ENCODE peak calls at places on chromosomes 4 and X, in nine cellular contexts. One of them, this sample, is unnamed.
A peak's percentile ranks its signal among the peaks of the same experiment; 100 is the strongest.

GRCh38 chrX:72498782-72499181 is 73.9 kb downstream of the HDAC8 start:
- DNase-seq in upper lobe of right lung: no peak
- DNase-seq in mammary epithelial cell: no peak
- DNase-seq in effector CD4-positive, alpha-beta T cell: no peak
- DNase-seq in HEK293T: no peak
- DNase-seq in iris pigment epithelial cell: peak; percentile 9
- DNase-seq in T follicular helper cell: no peak
- DNase-seq in heart right ventricle: no peak
- DNase-seq in activated T-helper 1 cell treated with anti-CD3 and anti-CD28 coated beads, Interleukin-2, amount 50 U/mL, for 16 hours: no peak
- DNase-seq in this sample: no peak

GRCh38 chrX:21708116-21708515 is 49.8 kb downstream of the SMPX start:
- DNase-seq in activated T-helper 1 cell treated with anti-CD3 and anti-CD28 coated beads, Interleukin-2, amount 50 U/mL, for 16 hours: no peak
- DNase-seq in effector CD4-positive, alpha-beta T cell: no peak
- DNase-seq in T follicular helper cell: no peak
- DNase-seq in upper lobe of right lung: no peak
- DNase-seq in mammary epithelial cell: no peak
- DNase-seq in iris pigment epithelial cell: no peak
- DNase-seq in HEK293T: no peak
- DNase-seq in heart right ventricle: no peak
- DNase-seq in this sample: no peak

GRCh38 chr4:33961751-33962150 is 2282.6 kb downstream of the ARAP2 start:
- DNase-seq in mammary epithelial cell: peak; percentile 6
- DNase-seq in effector CD4-positive, alpha-beta T cell: no peak
- DNase-seq in upper lobe of right lung: no peak
- DNase-seq in iris pigment epithelial cell: peak; percentile 39
- DNase-seq in heart right ventricle: no peak
- DNase-seq in activated T-helper 1 cell treated with anti-CD3 and anti-CD28 coated beads, Interleukin-2, amount 50 U/mL, for 16 hours: no peak
- DNase-seq in T follicular helper cell: no peak
- DNase-seq in HEK293T: no peak
- DNase-seq in this sample: no peak

GRCh38 chr4:30429813-30430466 is 290.2 kb upstream of the PCDH7 start:
- DNase-seq in heart right ventricle: no peak
- DNase-seq in HEK293T: no peak
- DNase-seq in upper lobe of right lung: no peak
- DNase-seq in mammary epithelial cell: peak; percentile 46
- DNase-seq in effector CD4-positive, alpha-beta T cell: no peak
- DNase-seq in T follicular helper cell: no peak
- DNase-seq in iris pigment epithelial cell: peak; percentile 74
- DNase-seq in activated T-helper 1 cell treated with anti-CD3 and anti-CD28 coated beads, Interleukin-2, amount 50 U/mL, for 16 hours: no peak
- DNase-seq in this sample: no peak

GRCh38 chr4:7000421-7001176 is 42.6 kb upstream of the TADA2B start:
- DNase-seq in T follicular helper cell: no peak
- DNase-seq in upper lobe of right lung: no peak
- DNase-seq in heart right ventricle: no peak
- DNase-seq in mammary epithelial cell: no peak
- DNase-seq in iris pigment epithelial cell: no peak
- DNase-seq in activated T-helper 1 cell treated with anti-CD3 and anti-CD28 coated beads, Interleukin-2, amount 50 U/mL, for 16 hours: no peak
- DNase-seq in HEK293T: no peak
- DNase-seq in effector CD4-positive, alpha-beta T cell: no peak
- DNase-seq in this sample: no peak

GRCh38 chr4:94721310-94721709 is 36.4 kb upstream of the BMPR1B start:
- DNase-seq in heart right ventricle: no peak
- DNase-seq in T follicular helper cell: no peak
- DNase-seq in iris pigment epithelial cell: no peak
- DNase-seq in upper lobe of right lung: no peak
- DNase-seq in HEK293T: no peak
- DNase-seq in mammary epithelial cell: no peak
- DNase-seq in effector CD4-positive, alpha-beta T cell: no peak
- DNase-seq in activated T-helper 1 cell treated with anti-CD3 and anti-CD28 coated beads, Interleukin-2, amount 50 U/mL, for 16 hours: no peak
- DNase-seq in this sample: no peak

GRCh38 chr4:64584981-64585557 is 175.8 kb upstream of the TECRL start:
- DNase-seq in heart right ventricle: no peak
- DNase-seq in upper lobe of right lung: no peak
- DNase-seq in HEK293T: peak; percentile 23
- DNase-seq in iris pigment epithelial cell: peak; percentile 24
- DNase-seq in T follicular helper cell: no peak
- DNase-seq in effector CD4-positive, alpha-beta T cell: no peak
- DNase-seq in mammary epithelial cell: peak; percentile 11
- DNase-seq in activated T-helper 1 cell treated with anti-CD3 and anti-CD28 coated beads, Interleukin-2, amount 50 U/mL, for 16 hours: no peak
- DNase-seq in this sample: no peak

GRCh38 chr4:118772149-118773081 is 63.5 kb downstream of the SEC24D start:
- DNase-seq in iris pigment epithelial cell: peak; percentile 66
- DNase-seq in heart right ventricle: no peak
- DNase-seq in T follicular helper cell: no peak
- DNase-seq in HEK293T: peak; percentile 39
- DNase-seq in upper lobe of right lung: no peak
- DNase-seq in activated T-helper 1 cell treated with anti-CD3 and anti-CD28 coated beads, Interleukin-2, amount 50 U/mL, for 16 hours: no peak
- DNase-seq in mammary epithelial cell: peak; percentile 30
- DNase-seq in effector CD4-positive, alpha-beta T cell: no peak
- DNase-seq in this sample: no peak

GRCh38 chr4:153022233-153022632 is 86.1 kb downstream of the FHDC1 start:
- DNase-seq in iris pigment epithelial cell: no peak
- DNase-seq in activated T-helper 1 cell treated with anti-CD3 and anti-CD28 coated beads, Interleukin-2, amount 50 U/mL, for 16 hours: no peak
- DNase-seq in T follicular helper cell: no peak
- DNase-seq in effector CD4-positive, alpha-beta T cell: no peak
- DNase-seq in heart right ventricle: no peak
- DNase-seq in mammary epithelial cell: peak; percentile 88
- DNase-seq in HEK293T: no peak
- DNase-seq in upper lobe of right lung: peak; percentile 86
- DNase-seq in this sample: peak; percentile 28

GRCh38 chr4:123246085-123246484 is 150.5 kb upstream of the SPRY1 start:
- DNase-seq in activated T-helper 1 cell treated with anti-CD3 and anti-CD28 coated beads, Interleukin-2, amount 50 U/mL, for 16 hours: no peak
- DNase-seq in T follicular helper cell: no peak
- DNase-seq in HEK293T: no peak
- DNase-seq in mammary epithelial cell: no peak
- DNase-seq in heart right ventricle: no peak
- DNase-seq in upper lobe of right lung: no peak
- DNase-seq in effector CD4-positive, alpha-beta T cell: no peak
- DNase-seq in iris pigment epithelial cell: no peak
- DNase-seq in this sample: no peak

GRCh38 chr4:579543-580175 is 3.6 kb upstream of the TMEM271 start:
- DNase-seq in mammary epithelial cell: no peak
- DNase-seq in upper lobe of right lung: no peak
- DNase-seq in heart right ventricle: no peak
- DNase-seq in activated T-helper 1 cell treated with anti-CD3 and anti-CD28 coated beads, Interleukin-2, amount 50 U/mL, for 16 hours: no peak
- DNase-seq in iris pigment epithelial cell: no peak
- DNase-seq in T follicular helper cell: no peak
- DNase-seq in effector CD4-positive, alpha-beta T cell: no peak
- DNase-seq in HEK293T: no peak
- DNase-seq in this sample: no peak

This sample was measured in stomach.